ENCODE peak calls at places on chromosomes 5 and 9, in eight cellular contexts. T is transverse colon, S is aorta, J is mesendoderm, I is ascending aorta, G is breast epithelium, Z is left ventricle myocardium inferior, P is mucosa of descending colon. C is an unnamed sample. For H3K4me1, the result is how much of the 10 kb centered on the place peaks cover.

GRCh38 chr9:21873540-21874221 is 71.2 kb downstream of the MTAP start:
- DNase-seq in T (no peak), S (no peak), J (peak), I (no peak), G (no peak), Z (no peak), P (no peak), C (no peak)

GRCh38 chr5:56440871-56441740 is 208.0 kb upstream of the ANKRD55 start:
- DNase-seq in T (peak), S (no peak), J (no peak), I (no peak), G (no peak), Z (no peak), P (no peak), C (peak)

GRCh38 chr5:94199566-94199965 is 418.8 kb downstream of the KIAA0825 start:
- DNase-seq in T (no peak), S (no peak), J (no peak), I (no peak), G (no peak), Z (no peak), P (no peak), C (no peak)

GRCh38 chr5:122259995-122260394 is 52.0 kb upstream of the SNCAIP start:
- DNase-seq in T (no peak), S (no peak), J (peak), I (no peak), G (no peak), Z (no peak), P (no peak), C (no peak)

GRCh38 chr5:19837536-19838179 is 150.3 kb downstream of the CDH18 start:
- DNase-seq in T (no peak), S (no peak), J (no peak), I (no peak), G (no peak), Z (no peak), P (no peak), C (no peak)

GRCh38 chr9:97430316-97430715 is 18.4 kb downstream of the TDRD7 start:
- DNase-seq in T (no peak), S (no peak), J (no peak), I (no peak), G (no peak), Z (no peak), P (no peak), C (no peak)

GRCh38 chr9:92550765-92551164 is 15.0 kb upstream of the ECM2 start:
- DNase-seq in T (no peak), S (no peak), J (peak), I (no peak), G (no peak), Z (no peak), P (no peak), C (no peak)

GRCh38 chr9:116516456-116516855 is 170.6 kb upstream of the TRIM32 start:
- DNase-seq in T (no peak), S (no peak), J (no peak), I (no peak), G (no peak), Z (no peak), P (no peak), C (no peak)

GRCh38 chr9:114390952-114391351 is 3.2 kb upstream of the AKNA start:
- DNase-seq in T (no peak), S (no peak), J (no peak), I (no peak), G (no peak), Z (no peak), P (no peak), C (no peak)

GRCh38 chr5:109350537-109351270 is 59.1 kb downstream of the PJA2 start:
- DNase-seq in T (no peak), S (no peak), J (no peak), I (no peak), G (no peak), Z (no peak), P (no peak), C (no peak)

GRCh38 chr5:32439086-32439642 is 5.4 kb downstream of the ZFR start:
- DNase-seq in T (no peak), S (no peak), J (no peak), I (no peak), G (no peak), Z (no peak), P (no peak), C (no peak)

GRCh38 chr9:113593682-113594281 is 130.3 kb downstream of the RGS3 start:
- DNase-seq in T (peak), S (peak), J (peak), I (peak), G (peak), Z (peak), P (peak), C (peak)

GRCh38 chr9:82488702-82489578 is 500.4 kb downstream of the SPATA31D1 start:
- DNase-seq in T (no peak), S (no peak), J (peak), I (no peak), G (no peak), Z (no peak), P (no peak), C (peak)

GRCh38 chr9:84668204-84669007 is 1.1 kb upstream of the NTRK2 start:
- DNase-seq in T (peak), S (peak), J (peak), I (peak), G (peak), Z (peak), P (peak), C (no peak)

GRCh38 chr9:126240835-126241234 is 85.8 kb upstream of the MVB12B start:
- DNase-seq in T (no peak), S (no peak), J (no peak), I (no peak), G (no peak), Z (no peak), P (no peak), C (no peak)

GRCh38 chr9:134066546-134066922 is 1.3 kb downstream of the BRD3 start:
- DNase-seq in T (no peak), S (no peak), J (peak), I (peak), G (no peak), Z (no peak), P (no peak), C (no peak)

GRCh38 chr5:179755022-179755421 is 22.4 kb downstream of the MAML1 start:
- DNase-seq in T (no peak), S (no peak), J (peak), I (no peak), G (no peak), Z (no peak), P (no peak), C (no peak)

GRCh38 chr9:93575706-93576295 is 583 bp upstream of the PHF2 start:
- DNase-seq in T (peak), S (peak), J (peak), I (peak), G (no peak), Z (peak), P (peak), C (peak)

GRCh38 chr5:151597749-151598148 is 6.6 kb upstream of the FAT2 start:
- DNase-seq in T (no peak), S (no peak), J (peak), I (no peak), G (no peak), Z (no peak), P (no peak), C (no peak)

GRCh38 chr9:33105939-33106338 is 29.5 kb upstream of the SMU1 start:
- DNase-seq in T (no peak), S (no peak), J (no peak), I (no peak), G (no peak), Z (no peak), P (no peak), C (no peak)

GRCh38 chr5:5481206-5481605 is 58.7 kb downstream of the ICE1 start:
- DNase-seq in T (no peak), S (no peak), J (no peak), I (no peak), G (no peak), Z (no peak), P (no peak), C (no peak)

GRCh38 chr9:125844611-125845010 is 97.4 kb downstream of the PBX3 start:
- DNase-seq in T (no peak), S (no peak), J (no peak), I (no peak), G (no peak), Z (no peak), P (no peak), C (no peak)

GRCh38 chr9:120931278-120932085 is 4.9 kb upstream of the TRAF1 start:
- DNase-seq in T (no peak), S (no peak), J (no peak), I (peak), G (no peak), Z (no peak), P (no peak), C (no peak)

GRCh38 chr9:109278848-109279247 is 42.0 kb downstream of the EPB41L4B start:
- DNase-seq in T (no peak), S (no peak), J (no peak), I (no peak), G (no peak), Z (no peak), P (no peak), C (no peak)

DNA sequence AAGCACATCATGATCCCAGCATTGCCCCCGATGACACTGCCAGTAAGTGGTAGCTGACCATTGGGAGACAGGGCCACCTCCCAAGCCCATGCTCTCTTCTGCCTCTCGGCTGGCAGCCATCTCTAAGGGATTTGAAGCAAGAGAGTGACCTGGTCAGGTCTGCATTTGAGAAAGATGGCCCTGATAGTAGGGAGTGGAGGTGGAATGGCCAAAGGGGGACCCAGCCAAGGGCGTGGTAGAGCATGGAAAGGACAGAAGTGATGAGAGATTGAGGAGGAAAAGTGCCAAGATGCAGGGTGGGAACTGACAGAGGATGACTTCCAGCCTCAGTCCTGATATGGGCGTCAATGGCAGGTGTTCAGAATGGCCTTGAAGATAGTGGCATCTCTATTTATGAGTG is 9.0 kb downstream of the ABL1 start:
- DNase-seq in T (no peak), S (no peak), J (no peak), I (no peak), G (no peak), Z (peak), P (no peak), C (no peak)
- H3K4me1 ChIP-seq in T (under half), S (under half), J (under half), I (half or more), G (under half), Z (half or more), P (under half), C (under half)

DNA sequence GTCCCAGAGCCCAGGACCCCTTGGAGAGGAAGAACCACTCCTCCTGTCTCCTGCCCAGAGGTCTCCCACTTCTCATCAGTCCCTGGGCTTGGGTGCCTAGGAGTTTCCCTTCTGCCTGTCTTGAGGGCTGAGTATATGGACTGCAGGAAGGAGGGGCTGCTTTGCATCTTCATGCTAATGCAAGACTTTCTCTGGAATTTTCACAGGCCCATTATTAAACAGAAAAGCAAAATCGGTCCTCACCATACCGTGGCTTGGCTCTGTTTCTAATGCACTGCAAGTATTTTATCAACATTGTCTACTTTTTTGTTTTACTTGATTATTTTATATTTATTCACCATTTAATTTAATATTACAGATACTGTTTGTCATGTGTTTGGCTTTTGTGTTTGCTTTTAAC is 34.5 kb downstream of the TRIO start:
- DNase-seq in T (no peak), S (no peak), J (no peak), I (no peak), G (no peak), Z (no peak), P (no peak), C (no peak)
- H3K4me1 ChIP-seq in T (under half), S (under half), J (under half), I (under half), G (under half), Z (half or more), P (under half), C (under half)

DNA sequence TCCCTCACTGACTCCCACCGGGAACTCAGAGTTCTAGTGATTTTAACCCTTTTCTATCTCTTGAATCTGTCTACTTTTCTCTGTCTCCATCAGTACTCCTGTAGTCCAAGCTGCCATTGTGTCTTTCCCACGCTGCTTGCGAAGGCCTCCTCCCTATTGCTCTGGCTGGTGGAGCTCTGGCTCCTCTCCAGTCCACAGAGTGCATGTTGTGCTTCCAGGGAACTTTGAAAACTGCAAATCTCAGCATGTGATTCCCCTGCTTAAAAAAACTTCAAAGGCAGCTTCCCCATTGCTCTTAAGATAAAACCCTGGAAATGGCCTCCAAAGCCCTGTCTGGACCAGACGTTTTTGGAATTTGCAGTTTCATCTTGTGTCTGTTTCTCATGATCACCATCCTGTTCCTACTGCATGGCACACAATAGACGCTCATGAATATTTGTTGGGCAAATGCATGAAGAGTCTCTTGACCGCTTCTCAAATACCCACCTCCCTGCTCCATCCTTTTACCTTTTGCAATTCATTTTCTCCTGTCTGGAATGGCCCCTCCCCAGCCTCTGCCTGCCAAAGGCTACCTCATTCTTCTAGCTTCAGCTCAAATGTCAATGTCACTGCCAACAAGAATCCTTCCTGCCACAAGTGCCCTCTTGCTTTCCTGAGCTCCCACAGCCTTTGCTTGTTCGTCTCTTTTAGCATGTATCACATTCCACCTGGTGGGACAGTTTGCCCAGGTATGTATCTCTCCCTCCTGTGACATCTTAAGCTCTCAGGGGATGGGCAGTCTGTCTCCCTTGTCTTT is 293.2 kb downstream of the ARHGAP26 start:
- DNase-seq in T (no peak), S (peak), J (no peak), I (no peak), G (no peak), Z (peak), P (no peak), C (peak)
- H3K4me1 ChIP-seq in T (under half), S (under half), J (under half), I (under half), G (under half), Z (half or more), P (under half), C (under half)

GRCh38 chr5:176594554-176594953 is 15.4 kb downstream of the GPRIN1 start:
- DNase-seq in T (no peak), S (no peak), J (no peak), I (no peak), G (no peak), Z (no peak), P (peak), C (no peak)

GRCh38 chr5:176596069-176596656 is 13.8 kb downstream of the GPRIN1 start:
- DNase-seq in T (no peak), S (no peak), J (no peak), I (no peak), G (no peak), Z (no peak), P (peak), C (no peak)

GRCh38 chr5:176597417-176598389 is 12.3 kb downstream of the GPRIN1 start:
- DNase-seq in T (no peak), S (no peak), J (peak), I (no peak), G (no peak), Z (no peak), P (no peak), C (no peak)

GRCh38 chr5:176595386-176595943 is 14.5 kb downstream of the GPRIN1 start:
- DNase-seq in T (no peak), S (no peak), J (no peak), I (no peak), G (no peak), Z (no peak), P (peak), C (no peak)

GRCh38 chr5:176596689-176597416 is 13.1 kb downstream of the GPRIN1 start:
- DNase-seq in T (peak), S (no peak), J (peak), I (no peak), G (no peak), Z (peak), P (peak), C (peak)
- H3K4me1 ChIP-seq in T (under half), S (under half), J (under half), I (under half), G (under half), Z (under half), P (under half), C (under half)

GRCh38 chr9:137199411-137200121 is 975 bp downstream of the TPRN start:
- DNase-seq in T (no peak), S (no peak), J (peak), I (no peak), G (no peak), Z (no peak), P (no peak), C (no peak)

GRCh38 chr9:137200311-137201204 is at the start of gene TPRN:
- DNase-seq in T (peak), S (peak), J (peak), I (peak), G (peak), Z (peak), P (peak), C (peak)

GRCh38 chr9:137201205-137201868 is 796 bp upstream of the TPRN start:
- DNase-seq in T (no peak), S (no peak), J (peak), I (no peak), G (no peak), Z (no peak), P (peak), C (no peak)

GRCh38 chr9:137198051-137198747 is 2.3 kb downstream of the TPRN start:
- DNase-seq in T (peak), S (no peak), J (no peak), I (no peak), G (no peak), Z (no peak), P (peak), C (no peak)

DNA sequence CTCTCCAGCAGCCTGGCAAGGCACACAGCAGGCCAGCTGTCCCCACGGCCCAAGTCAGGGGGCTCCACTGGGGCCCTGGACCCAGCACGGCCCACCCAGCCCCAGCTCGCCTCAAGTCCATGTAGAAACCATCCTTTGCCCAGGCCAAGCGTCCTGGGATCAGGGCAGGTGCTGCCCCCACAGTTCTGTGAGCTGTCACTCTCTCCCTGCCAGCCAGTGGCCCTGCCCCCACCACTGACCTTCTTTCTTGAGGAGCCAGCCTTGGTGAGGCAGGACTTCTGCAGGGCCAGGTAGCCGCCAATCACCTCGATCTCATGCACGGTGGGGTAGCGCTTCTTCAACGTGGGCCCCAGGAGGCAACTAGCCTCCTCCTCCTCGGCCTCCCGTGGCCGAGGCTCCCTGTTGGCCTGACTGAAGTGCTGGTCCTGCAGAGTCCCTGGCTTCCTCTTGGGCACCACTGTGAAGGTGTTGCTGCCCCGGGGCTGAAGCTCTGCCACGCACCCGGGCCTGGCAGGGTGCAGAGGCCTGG is 1.7 kb downstream of the TPRN start:
- DNase-seq in T (peak), S (no peak), J (no peak), I (no peak), G (no peak), Z (no peak), P (no peak), C (no peak)
- H3K4me1 ChIP-seq in T (under half), S (under half), J (under half), I (under half), G (under half), Z (half or more), P (half or more), C (half or more)

DNA sequence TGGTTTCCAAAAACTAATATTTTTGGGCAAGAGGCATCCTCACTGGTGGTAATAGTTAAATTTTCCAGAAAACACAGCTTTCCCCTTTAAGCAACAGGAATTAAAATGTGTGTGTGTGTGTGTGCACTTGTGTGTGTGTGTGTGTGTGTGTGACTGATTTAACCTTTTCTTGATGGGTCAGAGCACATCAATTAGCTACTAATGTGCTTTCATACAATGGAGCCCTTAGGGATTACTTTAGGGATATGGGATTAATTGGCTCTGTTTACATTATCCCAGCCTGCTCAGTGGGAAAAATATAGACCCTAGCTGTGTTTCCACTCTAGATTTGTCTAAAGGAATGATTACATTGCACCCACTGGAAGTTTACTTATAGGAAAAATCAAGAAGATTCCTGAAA is 6.5 kb downstream of the PLCXD3 start:
- DNase-seq in T (no peak), S (no peak), J (no peak), I (no peak), G (no peak), Z (no peak), P (no peak), C (no peak)
- H3K4me1 ChIP-seq in T (under half), S (under half), J (under half), I (under half), G (under half), Z (under half), P (under half), C (under half)

DNA sequence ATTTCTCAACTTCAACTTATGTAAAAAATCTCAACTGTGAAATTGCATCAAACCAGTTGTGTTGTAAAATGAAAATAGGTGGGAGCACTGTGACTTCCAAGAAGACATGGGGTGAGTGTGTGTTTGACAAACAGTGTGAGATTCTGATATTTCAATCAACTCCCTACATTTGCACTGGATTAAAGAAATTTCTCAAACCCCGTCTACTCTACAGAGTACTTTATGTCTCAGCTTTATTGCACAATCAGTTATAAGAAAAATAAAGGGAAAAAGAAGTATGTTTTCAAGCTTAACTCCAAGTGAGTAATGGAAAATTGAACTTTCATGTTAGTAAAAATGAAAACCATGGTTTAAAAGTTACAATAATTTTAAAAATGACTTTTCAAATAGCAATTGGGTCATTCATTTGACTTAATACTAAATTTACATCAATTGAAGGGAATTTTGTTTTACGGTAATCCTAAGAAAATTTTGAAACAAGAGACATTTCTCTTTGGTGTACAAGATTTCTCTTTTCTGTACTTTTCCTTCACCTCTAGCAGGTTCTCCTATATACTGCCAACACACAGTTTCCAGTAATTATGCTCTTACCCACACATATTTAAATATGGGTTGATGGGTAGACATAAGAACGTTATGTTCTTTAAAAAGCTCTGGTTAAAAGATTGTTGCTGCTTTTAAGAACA is 80.3 kb downstream of the CDO1 start:
- DNase-seq in T (no peak), S (no peak), J (no peak), I (no peak), G (no peak), Z (no peak), P (no peak), C (no peak)
- H3K4me1 ChIP-seq in T (under half), S (under half), J (under half), I (under half), G (under half), Z (under half), P (under half), C (under half)

GRCh38 chr5:172550996-172551395 is 90.1 kb upstream of the NEURL1B start:
- DNase-seq in T (no peak), S (peak), J (no peak), I (no peak), G (no peak), Z (no peak), P (no peak), C (no peak)
- H3K4me1 ChIP-seq in T (under half), S (under half), J (under half), I (under half), G (under half), Z (under half), P (under half), C (under half)